ENCODE peak calls at places on chromosome 1, in ten cellular contexts. E is NCI-H1092 treated with DMSO at 0.1 percent for 48 hours; X is stimulated activated naive CD4-positive, alpha-beta T cell; C is H1; K is T-helper 9 cell; G is NCI-H1105 treated with DMSO at 0.1 percent for 48 hours; Q is tibial artery; D is activated CD4-positive, alpha-beta T cell treated with anti-CD3 and anti-CD28 coated beads, Interleukin-2, amount 50 U/mL, for 48 hours; W is A549; H is cardiac muscle cell. T is an unnamed sample.

GRCh38 chr1:221824025-221824424 is 82.1 kb upstream of the DUSP10 start:
- DNase-seq in H (peak), Q (no peak), D (no peak), W (peak), G (no peak), K (no peak), X (no peak), E (no peak), C (no peak), T (no peak)

GRCh38 chr1:111880866-111881837 is 108.3 kb downstream of the KCND3 start:
- DNase-seq in Q (no peak), W (no peak), C (no peak), D (no peak), X (no peak), G (peak), K (no peak), H (no peak), E (peak), T (no peak)

GRCh38 chr1:172990598-172991215 is 60.0 kb downstream of the TNFSF18 start:
- DNase-seq in G (no peak), Q (no peak), K (no peak), E (no peak), X (no peak), H (peak), D (no peak), W (no peak), C (no peak), T (no peak)

GRCh38 chr1:16396591-16396990 is 29.5 kb downstream of the SZRD1 start:
- DNase-seq in K (no peak), C (no peak), Q (peak), H (peak), D (no peak), G (peak), W (no peak), E (no peak), X (no peak), T (no peak)

GRCh38 chr1:41109316-41110263 is 88.1 kb upstream of the SLFNL1 start:
- DNase-seq in D (no peak), C (no peak), W (peak), G (no peak), K (no peak), X (no peak), E (no peak), Q (peak), H (peak), T (peak)

GRCh38 chr1:224502459-224503160 is 68.0 kb upstream of the WDR26 start:
- DNase-seq in H (peak), G (peak), E (peak), X (no peak), W (no peak), D (no peak), Q (no peak), C (no peak), K (no peak), T (no peak)

GRCh38 chr1:57272601-57273000 is 151.3 kb downstream of the DAB1 start:
- DNase-seq in G (no peak), K (no peak), D (no peak), W (no peak), H (no peak), E (no peak), C (no peak), Q (no peak), X (no peak), T (no peak)

GRCh38 chr1:151418048-151418447 is 18.7 kb downstream of the PSMB4 start:
- DNase-seq in X (no peak), H (no peak), D (no peak), W (no peak), E (no peak), C (no peak), K (no peak), Q (no peak), G (no peak), T (no peak)

GRCh38 chr1:180632326-180633088 is 685 bp downstream of the XPR1 start:
- DNase-seq in H (no peak), W (peak), Q (no peak), D (peak), X (peak), E (peak), K (peak), G (peak), C (peak), T (peak)

GRCh38 chr1:40218333-40218732 is 29.4 kb upstream of the TMCO2 start:
- DNase-seq in X (no peak), K (no peak), G (no peak), E (no peak), H (no peak), Q (no peak), D (no peak), W (no peak), C (no peak), T (no peak)

GRCh38 chr1:114195819-114196218 is 42.1 kb upstream of the SYT6 start:
- DNase-seq in Q (no peak), H (no peak), K (no peak), W (no peak), X (peak), D (no peak), G (no peak), C (no peak), E (no peak), T (no peak)

GRCh38 chr1:159076753-159077656 is at the start of gene AIM2:
- DNase-seq in E (no peak), X (no peak), Q (no peak), C (no peak), K (peak), H (no peak), G (no peak), W (no peak), D (peak), T (no peak)

GRCh38 chr1:21175324-21175669 is 1.4 kb downstream of the EIF4G3 start:
- DNase-seq in K (peak), D (peak), X (peak), W (no peak), Q (peak), G (no peak), E (no peak), H (peak), C (no peak), T (no peak)

GRCh38 chr1:22507582-22507981 is 55.7 kb upstream of the EPHA8 start:
- DNase-seq in H (no peak), X (no peak), G (peak), W (no peak), K (no peak), D (no peak), C (no peak), Q (no peak), E (peak), T (no peak)

GRCh38 chr1:248183996-248184395 is 9.4 kb downstream of the OR2M2 start:
- DNase-seq in K (no peak), E (no peak), G (no peak), W (no peak), C (no peak), Q (no peak), X (no peak), D (no peak), H (no peak), T (no peak)

GRCh38 chr1:201374376-201374775 is 3.1 kb downstream of the TNNT2 start:
- DNase-seq in H (no peak), D (no peak), C (no peak), X (no peak), Q (no peak), G (peak), E (peak), W (no peak), K (no peak), T (no peak)

GRCh38 chr1:18144921-18145699 is 37.5 kb downstream of the IGSF21 start:
- DNase-seq in E (no peak), C (no peak), Q (no peak), K (no peak), G (no peak), W (no peak), X (no peak), D (no peak), H (no peak), T (no peak)

GRCh38 chr1:59438058-59438560 is 141.2 kb downstream of the FGGY start:
- DNase-seq in E (no peak), Q (no peak), K (no peak), W (no peak), D (no peak), G (no peak), H (no peak), C (no peak), X (no peak), T (no peak)

GRCh38 chr1:118984086-118984989 is 3.8 kb downstream of the TBX15 start:
- DNase-seq in Q (peak), D (no peak), G (no peak), X (no peak), C (peak), W (no peak), H (peak), E (no peak), K (no peak), T (no peak)

GRCh38 chr1:24951810-24952412 is 21.8 kb upstream of the RUNX3 start:
- DNase-seq in K (no peak), G (no peak), Q (no peak), C (no peak), W (no peak), E (no peak), D (no peak), H (no peak), X (no peak), T (no peak)

T was measured in Calu3.